ENCODE peak calls at places on chromosomes 2 and 18, in seven cellular contexts. One of them, this sample, is unnamed. For H3K4me1, the result is how much of the 10 kb centered on the place peaks cover.

GRCh38 chr18:79383388-79384056 is 12.2 kb upstream of the NFATC1 start:
- DNase-seq in Peyer's patch: peak
- DNase-seq in endothelial cell of umbilical vein: no peak
- DNase-seq in adrenal gland: no peak
- DNase-seq in H1: no peak
- DNase-seq in stomach: no peak
- DNase-seq in sigmoid colon: peak
- DNase-seq in this sample: no peak

GRCh38 chr2:147543056-147543455 is 301.8 kb upstream of the ACVR2A start:
- DNase-seq in Peyer's patch: no peak
- DNase-seq in endothelial cell of umbilical vein: no peak
- DNase-seq in adrenal gland: no peak
- DNase-seq in H1: no peak
- DNase-seq in stomach: no peak
- DNase-seq in sigmoid colon: no peak
- DNase-seq in this sample: no peak

GRCh38 chr2:99802730-99803129 is 312.9 kb upstream of the REV1 start:
- DNase-seq in Peyer's patch: no peak
- DNase-seq in endothelial cell of umbilical vein: no peak
- DNase-seq in adrenal gland: no peak
- DNase-seq in H1: no peak
- DNase-seq in stomach: no peak
- DNase-seq in sigmoid colon: no peak
- DNase-seq in this sample: no peak

GRCh38 chr2:11677146-11678055 is 7.4 kb upstream of the NTSR2 start:
- DNase-seq in Peyer's patch: no peak
- DNase-seq in endothelial cell of umbilical vein: no peak
- DNase-seq in adrenal gland: no peak
- DNase-seq in H1: no peak
- DNase-seq in stomach: peak
- DNase-seq in sigmoid colon: peak
- DNase-seq in this sample: peak

GRCh38 chr2:200509227-200509607 is 651 bp downstream of the KCTD18 start:
- DNase-seq in Peyer's patch: no peak
- DNase-seq in endothelial cell of umbilical vein: no peak
- DNase-seq in adrenal gland: no peak
- DNase-seq in H1: no peak
- DNase-seq in stomach: no peak
- DNase-seq in sigmoid colon: no peak
- DNase-seq in this sample: no peak

GRCh38 chr2:193467276-193467987 is 1272.7 kb upstream of the TMEFF2 start:
- DNase-seq in Peyer's patch: no peak
- DNase-seq in endothelial cell of umbilical vein: no peak
- DNase-seq in adrenal gland: no peak
- DNase-seq in H1: no peak
- DNase-seq in stomach: no peak
- DNase-seq in sigmoid colon: no peak
- DNase-seq in this sample: no peak

GRCh38 chr2:68692511-68692910 is 42.1 kb upstream of the ARHGAP25 start:
- DNase-seq in Peyer's patch: no peak
- DNase-seq in endothelial cell of umbilical vein: no peak
- DNase-seq in adrenal gland: no peak
- DNase-seq in H1: no peak
- DNase-seq in stomach: no peak
- DNase-seq in sigmoid colon: no peak
- DNase-seq in this sample: no peak

GRCh38 chr2:186422226-186422625 is 63.8 kb upstream of the ZC3H15 start:
- DNase-seq in Peyer's patch: no peak
- DNase-seq in endothelial cell of umbilical vein: no peak
- DNase-seq in adrenal gland: peak
- DNase-seq in H1: no peak
- DNase-seq in stomach: no peak
- DNase-seq in sigmoid colon: no peak
- DNase-seq in this sample: peak

GRCh38 chr2:133774675-133775005 is 206.4 kb upstream of the NCKAP5 start:
- DNase-seq in Peyer's patch: no peak
- DNase-seq in endothelial cell of umbilical vein: no peak
- DNase-seq in adrenal gland: no peak
- DNase-seq in H1: no peak
- DNase-seq in stomach: peak
- DNase-seq in sigmoid colon: peak
- DNase-seq in this sample: peak

GRCh38 chr2:226891780-226892590 is 56.1 kb downstream of the RHBDD1 start:
- DNase-seq in Peyer's patch: no peak
- DNase-seq in endothelial cell of umbilical vein: no peak
- DNase-seq in adrenal gland: no peak
- DNase-seq in H1: no peak
- DNase-seq in stomach: no peak
- DNase-seq in sigmoid colon: no peak
- DNase-seq in this sample: no peak

GRCh38 chr2:112137516-112138142 is 556 bp upstream of the FBLN7 start:
- DNase-seq in Peyer's patch: no peak
- DNase-seq in endothelial cell of umbilical vein: no peak
- DNase-seq in adrenal gland: no peak
- DNase-seq in H1: no peak
- DNase-seq in stomach: no peak
- DNase-seq in sigmoid colon: no peak
- DNase-seq in this sample: no peak

GRCh38 chr2:216905649-216906048 is 45.8 kb upstream of the TNP1 start:
- DNase-seq in Peyer's patch: no peak
- DNase-seq in endothelial cell of umbilical vein: no peak
- DNase-seq in adrenal gland: no peak
- DNase-seq in H1: no peak
- DNase-seq in stomach: no peak
- DNase-seq in sigmoid colon: no peak
- DNase-seq in this sample: no peak

GRCh38 chr18:58222439-58223125 is 178.6 kb downstream of the NEDD4L start:
- DNase-seq in Peyer's patch: no peak
- DNase-seq in endothelial cell of umbilical vein: peak
- DNase-seq in adrenal gland: no peak
- DNase-seq in H1: no peak
- DNase-seq in stomach: no peak
- DNase-seq in sigmoid colon: no peak
- DNase-seq in this sample: no peak
- H3K4me1 ChIP-seq in Peyer's patch: under half
- H3K4me1 ChIP-seq in endothelial cell of umbilical vein: half or more
- H3K4me1 ChIP-seq in adrenal gland: under half
- H3K4me1 ChIP-seq in H1: under half
- H3K4me1 ChIP-seq in stomach: under half
- H3K4me1 ChIP-seq in sigmoid colon: under half
- H3K4me1 ChIP-seq in this sample: under half

DNA sequence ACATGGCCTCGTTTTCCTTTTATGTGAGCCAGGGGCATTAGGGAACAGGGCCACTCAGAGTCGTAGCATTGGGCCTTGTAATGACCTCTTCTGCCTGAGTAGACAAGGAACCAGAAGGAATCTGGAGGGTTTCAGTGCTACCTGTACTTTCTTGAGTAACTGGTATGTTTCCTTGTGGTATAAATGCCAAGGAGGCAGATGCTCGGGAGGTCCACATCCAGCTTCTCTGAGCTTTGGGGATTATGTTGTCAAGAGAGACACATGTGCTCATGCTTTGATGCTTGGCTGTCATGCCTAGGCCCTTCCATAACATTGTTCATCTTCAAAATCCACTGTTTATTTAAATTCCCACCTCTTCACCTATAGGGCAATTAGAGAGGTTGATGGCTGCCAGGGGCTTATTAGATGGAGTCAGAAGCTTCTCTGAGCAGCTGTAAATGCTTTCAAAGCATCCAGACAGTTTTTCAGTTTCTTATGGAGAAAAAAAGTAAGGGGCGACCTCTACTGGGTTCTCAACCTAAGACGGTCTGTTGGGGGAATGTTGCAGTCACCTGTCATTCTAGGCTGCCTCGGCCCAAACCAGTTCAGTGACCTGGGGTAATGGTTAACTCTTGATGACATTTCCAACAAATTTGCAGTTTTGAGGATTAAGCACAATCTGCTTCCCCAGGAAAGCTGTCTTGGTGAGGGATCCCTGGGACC is 26.5 kb downstream of the FOSL2 start:
- DNase-seq in Peyer's patch: no peak
- DNase-seq in endothelial cell of umbilical vein: no peak
- DNase-seq in adrenal gland: no peak
- DNase-seq in H1: no peak
- DNase-seq in stomach: no peak
- DNase-seq in sigmoid colon: no peak
- DNase-seq in this sample: no peak
- TF ChIP-seq CTCF in Peyer's patch: no peak
- TF ChIP-seq CTCF in endothelial cell of umbilical vein: no peak
- TF ChIP-seq CTCF in adrenal gland: no peak
- TF ChIP-seq CTCF in H1: peak
- TF ChIP-seq CTCF in stomach: no peak
- TF ChIP-seq CTCF in sigmoid colon: no peak
- TF ChIP-seq CTCF in this sample: no peak

DNA sequence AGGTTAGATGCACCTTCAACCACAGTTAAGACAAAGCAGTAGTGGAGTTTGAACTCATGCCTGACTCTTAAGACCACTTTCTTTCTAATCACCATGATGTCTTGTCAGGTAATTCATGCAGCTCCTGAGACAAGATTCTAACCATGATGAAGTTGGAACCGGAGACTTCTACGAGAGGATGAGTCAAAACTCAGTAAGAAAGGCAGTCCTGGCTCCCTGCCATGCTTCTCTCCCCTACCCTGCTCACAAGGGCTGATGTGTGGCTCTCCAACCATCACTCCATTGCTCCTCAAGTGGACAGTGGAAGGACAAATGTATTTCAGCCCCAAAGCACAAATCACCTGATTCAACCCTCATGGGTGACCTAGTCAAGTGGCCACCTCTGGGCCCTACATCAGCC is 3.2 kb downstream of the CYRIA start:
- DNase-seq in Peyer's patch: no peak
- DNase-seq in endothelial cell of umbilical vein: peak
- DNase-seq in adrenal gland: no peak
- DNase-seq in H1: no peak
- DNase-seq in stomach: no peak
- DNase-seq in sigmoid colon: peak
- DNase-seq in this sample: no peak
- H3K4me1 ChIP-seq in Peyer's patch: under half
- H3K4me1 ChIP-seq in endothelial cell of umbilical vein: under half
- H3K4me1 ChIP-seq in adrenal gland: under half
- H3K4me1 ChIP-seq in H1: under half
- H3K4me1 ChIP-seq in stomach: half or more
- H3K4me1 ChIP-seq in sigmoid colon: half or more
- H3K4me1 ChIP-seq in this sample: half or more

GRCh38 chr2:232508246-232508645 is 11.9 kb upstream of the PRSS56 start:
- DNase-seq in Peyer's patch: no peak
- DNase-seq in endothelial cell of umbilical vein: no peak
- DNase-seq in adrenal gland: no peak
- DNase-seq in H1: no peak
- DNase-seq in stomach: no peak
- DNase-seq in sigmoid colon: no peak
- DNase-seq in this sample: no peak
- TF ChIP-seq CTCF in Peyer's patch: no peak
- TF ChIP-seq CTCF in endothelial cell of umbilical vein: no peak
- TF ChIP-seq CTCF in adrenal gland: no peak
- TF ChIP-seq CTCF in H1: peak
- TF ChIP-seq CTCF in stomach: no peak
- TF ChIP-seq CTCF in sigmoid colon: no peak
- TF ChIP-seq CTCF in this sample: no peak

GRCh38 chr2:237441605-237442004 is 27.6 kb upstream of the COL6A3 start:
- DNase-seq in Peyer's patch: no peak
- DNase-seq in endothelial cell of umbilical vein: no peak
- DNase-seq in adrenal gland: no peak
- DNase-seq in H1: no peak
- DNase-seq in stomach: no peak
- DNase-seq in sigmoid colon: peak
- DNase-seq in this sample: no peak
- H3K4me1 ChIP-seq in Peyer's patch: under half
- H3K4me1 ChIP-seq in endothelial cell of umbilical vein: under half
- H3K4me1 ChIP-seq in adrenal gland: under half
- H3K4me1 ChIP-seq in H1: under half
- H3K4me1 ChIP-seq in stomach: under half
- H3K4me1 ChIP-seq in sigmoid colon: under half
- H3K4me1 ChIP-seq in this sample: under half

GRCh38 chr2:38743672-38744398 is 7.3 kb downstream of the SRSF7 start:
- DNase-seq in Peyer's patch: no peak
- DNase-seq in endothelial cell of umbilical vein: no peak
- DNase-seq in adrenal gland: no peak
- DNase-seq in H1: no peak
- DNase-seq in stomach: no peak
- DNase-seq in sigmoid colon: no peak
- DNase-seq in this sample: no peak

GRCh38 chr2:38739524-38739923 is 11.6 kb downstream of the SRSF7 start:
- DNase-seq in Peyer's patch: no peak
- DNase-seq in endothelial cell of umbilical vein: no peak
- DNase-seq in adrenal gland: no peak
- DNase-seq in H1: no peak
- DNase-seq in stomach: no peak
- DNase-seq in sigmoid colon: no peak
- DNase-seq in this sample: no peak

GRCh38 chr2:38741542-38741852 is 9.7 kb downstream of the SRSF7 start:
- DNase-seq in Peyer's patch: no peak
- DNase-seq in endothelial cell of umbilical vein: no peak
- DNase-seq in adrenal gland: no peak
- DNase-seq in H1: no peak
- DNase-seq in stomach: no peak
- DNase-seq in sigmoid colon: no peak
- DNase-seq in this sample: no peak

GRCh38 chr2:38742797-38743559 is 8.2 kb downstream of the SRSF7 start:
- DNase-seq in Peyer's patch: no peak
- DNase-seq in endothelial cell of umbilical vein: no peak
- DNase-seq in adrenal gland: no peak
- DNase-seq in H1: no peak
- DNase-seq in stomach: no peak
- DNase-seq in sigmoid colon: no peak
- DNase-seq in this sample: no peak

DNA sequence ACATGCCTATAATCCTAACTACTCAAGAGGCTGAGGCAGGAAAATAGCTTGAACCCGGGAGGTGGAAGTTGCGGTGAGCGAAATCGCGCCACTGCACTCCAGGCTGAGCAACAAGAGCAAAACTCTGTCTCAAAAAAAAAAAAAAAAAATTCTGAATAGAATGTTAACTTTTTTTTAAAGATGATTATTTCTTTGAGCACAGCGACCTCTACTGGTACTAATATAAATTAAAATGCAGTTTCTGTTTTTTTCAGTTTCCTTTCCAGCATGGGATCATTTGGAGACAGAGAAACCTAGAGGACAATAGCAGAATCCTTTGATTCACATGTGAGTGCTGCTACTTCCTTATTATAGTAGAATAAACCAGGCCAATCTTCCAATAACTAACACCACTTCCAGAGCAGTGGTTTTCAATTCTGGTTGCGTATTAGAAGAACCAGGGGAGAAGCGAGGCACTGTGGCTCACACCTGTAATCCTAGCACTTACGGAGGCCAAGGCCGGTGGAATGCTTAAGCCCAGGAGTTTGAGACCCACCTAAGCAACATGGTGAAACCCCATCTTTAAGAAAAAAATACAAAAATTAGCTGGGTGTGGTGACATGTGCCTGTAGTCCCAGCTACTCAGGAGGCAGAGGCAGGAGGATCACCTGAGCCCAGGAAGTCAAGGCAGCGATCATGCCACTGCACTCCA is 10.2 kb downstream of the SRSF7 start:
- DNase-seq in Peyer's patch: no peak
- DNase-seq in endothelial cell of umbilical vein: peak
- DNase-seq in adrenal gland: no peak
- DNase-seq in H1: no peak
- DNase-seq in stomach: no peak
- DNase-seq in sigmoid colon: no peak
- DNase-seq in this sample: no peak
- TF ChIP-seq CTCF in Peyer's patch: peak
- TF ChIP-seq CTCF in endothelial cell of umbilical vein: peak
- TF ChIP-seq CTCF in adrenal gland: peak
- TF ChIP-seq CTCF in H1: peak
- TF ChIP-seq CTCF in stomach: peak
- TF ChIP-seq CTCF in sigmoid colon: peak
- TF ChIP-seq CTCF in this sample: peak

This sample was measured in left ventricle myocardium inferior.